ENCODE peak calls at places on chromosomes 7 and 10, in nine cellular contexts. One of them, this sample, is unnamed.

GRCh38 chr10:68137174-68137573 is 27.9 kb downstream of the MYPN start:
- DNase-seq in adrenal gland: no peak
- DNase-seq in right lobe of liver: no peak
- DNase-seq in stomach: no peak
- DNase-seq in IMR-90: peak; percentile 42
- DNase-seq in lower leg skin: no peak
- DNase-seq in GM12891: no peak
- DNase-seq in A549: no peak
- DNase-seq in tibial nerve: no peak
- DNase-seq in this sample: no peak

GRCh38 chr7:39949980-39950472 is at the start of gene CDK13:
- DNase-seq in IMR-90: peak; percentile 64
- DNase-seq in stomach: peak; percentile 77
- DNase-seq in lower leg skin: peak; percentile 95
- DNase-seq in GM12891: peak; percentile 68
- DNase-seq in adrenal gland: peak; percentile 82
- DNase-seq in tibial nerve: peak; percentile 39
- DNase-seq in A549: peak; percentile 62
- DNase-seq in right lobe of liver: peak; percentile 87
- DNase-seq in this sample: peak; percentile 86

GRCh38 chr7:150373049-150373801 is 4.6 kb downstream of the REPIN1 start:
- DNase-seq in GM12891: no peak
- DNase-seq in stomach: peak; percentile 52
- DNase-seq in adrenal gland: peak; percentile 46
- DNase-seq in IMR-90: no peak
- DNase-seq in lower leg skin: no peak
- DNase-seq in A549: no peak
- DNase-seq in right lobe of liver: no peak
- DNase-seq in tibial nerve: no peak
- DNase-seq in this sample: no peak

GRCh38 chr7:143318661-143319060 is 2.8 kb downstream of the CLCN1 start:
- DNase-seq in stomach: no peak
- DNase-seq in right lobe of liver: peak; percentile 66
- DNase-seq in tibial nerve: no peak
- DNase-seq in adrenal gland: peak; percentile 33
- DNase-seq in IMR-90: peak; percentile 49
- DNase-seq in GM12891: no peak
- DNase-seq in A549: no peak
- DNase-seq in lower leg skin: no peak
- DNase-seq in this sample: no peak

GRCh38 chr10:96688789-96689188 is 31.5 kb downstream of the PIK3AP1 start:
- DNase-seq in right lobe of liver: no peak
- DNase-seq in tibial nerve: no peak
- DNase-seq in lower leg skin: no peak
- DNase-seq in A549: no peak
- DNase-seq in stomach: no peak
- DNase-seq in adrenal gland: no peak
- DNase-seq in GM12891: no peak
- DNase-seq in IMR-90: no peak
- DNase-seq in this sample: no peak

GRCh38 chr7:2651336-2651735 is 19.6 kb downstream of the TTYH3 start:
- DNase-seq in IMR-90: no peak
- DNase-seq in adrenal gland: peak; percentile 41
- DNase-seq in A549: no peak
- DNase-seq in stomach: no peak
- DNase-seq in tibial nerve: no peak
- DNase-seq in right lobe of liver: no peak
- DNase-seq in GM12891: no peak
- DNase-seq in lower leg skin: no peak
- DNase-seq in this sample: no peak

GRCh38 chr7:1922071-1922869 is 252.2 kb downstream of the ELFN1 start:
- DNase-seq in right lobe of liver: peak; percentile 33
- DNase-seq in IMR-90: peak; percentile 17
- DNase-seq in A549: no peak
- DNase-seq in stomach: no peak
- DNase-seq in GM12891: no peak
- DNase-seq in lower leg skin: no peak
- DNase-seq in tibial nerve: no peak
- DNase-seq in adrenal gland: no peak
- DNase-seq in this sample: no peak

GRCh38 chr7:27170494-27170811 is 3.7 kb downstream of the HOXA10 start:
- DNase-seq in tibial nerve: no peak
- DNase-seq in GM12891: no peak
- DNase-seq in A549: no peak
- DNase-seq in stomach: no peak
- DNase-seq in adrenal gland: no peak
- DNase-seq in right lobe of liver: no peak
- DNase-seq in lower leg skin: no peak
- DNase-seq in IMR-90: no peak
- DNase-seq in this sample: no peak

GRCh38 chr7:18693826-18694225 is 198.3 kb downstream of the HDAC9 start:
- DNase-seq in tibial nerve: no peak
- DNase-seq in lower leg skin: no peak
- DNase-seq in stomach: no peak
- DNase-seq in A549: no peak
- DNase-seq in GM12891: no peak
- DNase-seq in right lobe of liver: no peak
- DNase-seq in IMR-90: no peak
- DNase-seq in adrenal gland: no peak
- DNase-seq in this sample: no peak

DNA sequence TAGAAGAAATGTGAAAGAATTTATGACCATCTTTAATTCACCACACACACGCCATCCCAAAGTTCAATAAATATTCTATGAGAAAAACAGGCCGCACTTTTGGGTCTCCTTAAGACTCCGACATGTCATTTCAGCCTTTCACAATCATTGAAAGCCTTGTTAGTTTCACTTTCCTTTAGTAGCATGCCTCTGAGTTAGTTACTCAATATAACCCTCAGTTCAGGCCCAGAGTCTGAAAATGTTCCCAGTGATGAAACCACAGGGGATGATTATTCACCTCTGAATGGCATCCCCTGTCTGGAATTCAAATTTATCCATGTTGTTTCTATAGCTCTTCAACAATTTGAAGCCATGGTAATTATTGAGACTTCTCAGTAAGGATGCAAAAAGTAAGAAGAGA is 278.1 kb upstream of the NRP1 start:
- DNase-seq in IMR-90: peak; percentile 63
- DNase-seq in adrenal gland: no peak
- DNase-seq in right lobe of liver: no peak
- DNase-seq in A549: no peak
- DNase-seq in tibial nerve: no peak
- DNase-seq in GM12891: no peak
- DNase-seq in lower leg skin: no peak
- DNase-seq in stomach: no peak
- DNase-seq in this sample: no peak
- TF ChIP-seq POLR2A in IMR-90: no peak
- TF ChIP-seq POLR2A in adrenal gland: no peak
- TF ChIP-seq POLR2A in right lobe of liver: no peak
- TF ChIP-seq POLR2A in A549: no peak
- TF ChIP-seq POLR2A in tibial nerve: no peak
- TF ChIP-seq POLR2A in GM12891: no peak
- TF ChIP-seq POLR2A in lower leg skin: no peak
- TF ChIP-seq POLR2A in stomach: no peak
- TF ChIP-seq POLR2A in this sample: no peak

DNA sequence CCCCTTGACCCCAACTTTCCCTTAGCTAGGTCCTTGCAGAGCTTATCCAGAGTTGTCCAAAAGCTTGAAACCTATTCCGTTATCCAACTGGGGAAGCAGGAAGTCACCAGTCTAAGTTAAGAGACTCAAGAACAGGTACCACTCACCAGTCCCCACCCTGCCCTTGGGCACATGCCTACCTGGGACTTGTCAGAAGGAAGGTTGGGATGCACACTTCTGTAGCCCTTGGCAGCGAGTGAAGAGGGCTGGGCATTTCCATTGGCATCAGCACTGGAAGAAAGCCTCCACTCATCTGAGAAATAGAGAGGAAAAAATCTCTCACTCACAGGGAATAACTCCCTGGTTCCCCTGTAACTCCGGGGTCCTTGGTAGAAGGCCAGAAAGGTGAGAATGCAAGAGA is 131.0 kb upstream of the PDLIM1 start:
- DNase-seq in lower leg skin: no peak
- DNase-seq in GM12891: no peak
- DNase-seq in right lobe of liver: no peak
- DNase-seq in A549: no peak
- DNase-seq in IMR-90: no peak
- DNase-seq in adrenal gland: no peak
- DNase-seq in stomach: no peak
- DNase-seq in tibial nerve: no peak
- DNase-seq in this sample: no peak
- TF ChIP-seq POLR2A in lower leg skin: no peak
- TF ChIP-seq POLR2A in GM12891: no peak
- TF ChIP-seq POLR2A in right lobe of liver: no peak
- TF ChIP-seq POLR2A in A549: no peak
- TF ChIP-seq POLR2A in IMR-90: no peak
- TF ChIP-seq POLR2A in adrenal gland: no peak
- TF ChIP-seq POLR2A in stomach: no peak
- TF ChIP-seq POLR2A in tibial nerve: no peak
- TF ChIP-seq POLR2A in this sample: no peak

GRCh38 chr7:55144955-55145342 is 126.1 kb downstream of the EGFR start:
- DNase-seq in stomach: no peak
- DNase-seq in IMR-90: no peak
- DNase-seq in lower leg skin: peak; percentile 58
- DNase-seq in tibial nerve: no peak
- DNase-seq in GM12891: no peak
- DNase-seq in A549: no peak
- DNase-seq in right lobe of liver: no peak
- DNase-seq in adrenal gland: no peak
- DNase-seq in this sample: no peak
- TF ChIP-seq POLR2A in stomach: no peak
- TF ChIP-seq POLR2A in IMR-90: no peak
- TF ChIP-seq POLR2A in lower leg skin: no peak
- TF ChIP-seq POLR2A in tibial nerve: no peak
- TF ChIP-seq POLR2A in GM12891: no peak
- TF ChIP-seq POLR2A in A549: no peak
- TF ChIP-seq POLR2A in right lobe of liver: no peak
- TF ChIP-seq POLR2A in adrenal gland: no peak
- TF ChIP-seq POLR2A in this sample: no peak

GRCh38 chr7:155962191-155962967 is 150.1 kb upstream of the SHH start:
- DNase-seq in tibial nerve: no peak
- DNase-seq in adrenal gland: no peak
- DNase-seq in A549: peak; percentile 52
- DNase-seq in IMR-90: peak; percentile 77
- DNase-seq in GM12891: peak; percentile 50
- DNase-seq in stomach: peak; percentile 56
- DNase-seq in right lobe of liver: no peak
- DNase-seq in lower leg skin: peak; percentile 68
- DNase-seq in this sample: peak; percentile 86
- TF ChIP-seq POLR2A in tibial nerve: no peak
- TF ChIP-seq POLR2A in adrenal gland: no peak
- TF ChIP-seq POLR2A in A549: no peak
- TF ChIP-seq POLR2A in IMR-90: no peak
- TF ChIP-seq POLR2A in GM12891: no peak
- TF ChIP-seq POLR2A in stomach: no peak
- TF ChIP-seq POLR2A in right lobe of liver: no peak
- TF ChIP-seq POLR2A in lower leg skin: no peak
- TF ChIP-seq POLR2A in this sample: no peak

DNA sequence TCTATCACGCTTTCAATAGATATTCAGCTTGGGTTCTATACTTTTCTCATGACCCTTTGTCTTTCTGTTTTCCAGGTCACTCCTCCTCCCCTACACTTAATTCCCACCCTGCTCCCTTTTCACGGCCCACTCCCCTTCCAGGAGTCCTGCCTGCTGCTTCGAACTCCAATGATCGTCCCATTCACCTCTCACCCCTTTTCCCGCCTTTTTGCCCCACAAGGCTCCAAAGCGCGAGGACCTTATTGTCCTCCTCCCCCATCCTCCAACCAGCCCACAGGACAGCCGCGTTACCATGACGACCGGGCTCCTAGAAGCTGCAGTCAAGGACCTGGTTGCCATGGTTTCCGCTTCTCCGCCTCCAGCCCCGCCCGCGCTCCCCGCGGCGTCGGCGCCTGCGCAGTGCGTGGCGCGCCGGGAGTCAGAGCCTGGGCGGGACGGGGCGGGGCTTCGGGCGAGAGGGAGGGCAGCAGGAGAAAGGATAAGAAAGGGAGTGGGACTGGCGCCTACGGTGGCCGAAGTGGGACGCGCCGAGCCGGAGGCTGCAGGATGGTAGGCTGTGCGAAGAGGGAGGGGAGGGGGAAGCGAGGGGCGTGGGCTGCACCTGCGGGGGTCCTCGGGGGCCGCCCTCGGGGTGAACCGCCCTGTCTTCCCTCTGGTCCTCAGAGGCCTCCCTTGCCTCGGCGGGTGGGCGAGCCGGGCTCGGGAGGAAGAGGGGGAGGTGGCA is at the start of gene AP1S1:
- DNase-seq in tibial nerve: peak; percentile 85
- DNase-seq in A549: peak; percentile 96
- DNase-seq in IMR-90: peak; percentile 92
- DNase-seq in stomach: peak; percentile 95
- DNase-seq in lower leg skin: peak; percentile 98
- DNase-seq in GM12891: peak; percentile 98
- DNase-seq in right lobe of liver: peak; percentile 96
- DNase-seq in adrenal gland: peak; percentile 96
- DNase-seq in this sample: peak; percentile 93
- TF ChIP-seq POLR2A in tibial nerve: no peak
- TF ChIP-seq POLR2A in A549: peak; percentile 52
- TF ChIP-seq POLR2A in IMR-90: no peak
- TF ChIP-seq POLR2A in stomach: no peak
- TF ChIP-seq POLR2A in lower leg skin: no peak
- TF ChIP-seq POLR2A in GM12891: no peak
- TF ChIP-seq POLR2A in right lobe of liver: no peak
- TF ChIP-seq POLR2A in adrenal gland: no peak
- TF ChIP-seq POLR2A in this sample: peak; percentile 68